ENCODE peak calls at places on chromosomes 3 and 15, in four cellular contexts. C is heart left ventricle, R is activated B cell treated with CpG ODN at 0.5 μM for 24 hours, O is transverse colon. T is an unnamed sample.

GRCh38 chr3:177041021-177041729 is 156.1 kb downstream of the TBL1XR1 start:
- DNase-seq in C (no peak), R (no peak), O (no peak), T (no peak)

GRCh38 chr3:48715179-48715800 is 1.7 kb downstream of the IP6K2 start:
- DNase-seq in C (no peak), R (no peak), O (no peak), T (peak; percentile 81)

GRCh38 chr3:100590114-100590839 is 19.1 kb upstream of the ADGRG7 start:
- DNase-seq in C (peak; percentile 40), R (no peak), O (peak; percentile 64), T (no peak)

GRCh38 chr15:54082836-54083492 is 104.7 kb downstream of the UNC13C start:
- DNase-seq in C (no peak), R (no peak), O (no peak), T (peak; percentile 12)

GRCh38 chr3:45841380-45841700 is 579 bp downstream of the LZTFL1 start:
- DNase-seq in C (no peak), R (no peak), O (peak; percentile 19), T (no peak)

GRCh38 chr3:172622916-172623700 is 87.8 kb downstream of the NCEH1 start:
- DNase-seq in C (no peak), R (no peak), O (peak; percentile 29), T (no peak)

GRCh38 chr15:65558997-65559760 is 28.9 kb downstream of the HACD3 start:
- DNase-seq in C (no peak), R (no peak), O (no peak), T (no peak)

GRCh38 chr3:139430467-139430866 is 41.0 kb upstream of the COPB2 start:
- DNase-seq in C (no peak), R (no peak), O (no peak), T (no peak)

GRCh38 chr15:39454189-39454986 is 126.5 kb upstream of the THBS1 start:
- DNase-seq in C (no peak), R (no peak), O (no peak), T (no peak)

GRCh38 chr3:117688583-117688982 is 979.0 kb downstream of the TUSC7 start:
- DNase-seq in C (no peak), R (no peak), O (no peak), T (no peak)

GRCh38 chr15:73375755-73376305 is 7.1 kb upstream of the HCN4 start:
- DNase-seq in C (peak; percentile 38), R (no peak), O (no peak), T (no peak)

GRCh38 chr15:40367038-40367672 is 9.1 kb downstream of the DISP2 start:
- DNase-seq in C (peak; percentile 89), R (no peak), O (peak; percentile 43), T (no peak)

GRCh38 chr15:75921732-75922703 is 18.3 kb downstream of the FBXO22 start:
- DNase-seq in C (no peak), R (no peak), O (peak; percentile 65), T (no peak)

GRCh38 chr3:180478695-180479094 is 123.3 kb upstream of the TTC14 start:
- DNase-seq in C (no peak), R (no peak), O (no peak), T (no peak)

GRCh38 chr15:100349696-100350433 is 8.1 kb upstream of the ADAMTS17 start:
- DNase-seq in C (peak; percentile 93), R (peak; percentile 69), O (peak; percentile 95), T (no peak)

GRCh38 chr15:92271179-92271578 is 122.5 kb upstream of the ST8SIA2 start:
- DNase-seq in C (no peak), R (no peak), O (no peak), T (no peak)

GRCh38 chr3:117439812-117440211 is 730.2 kb downstream of the TUSC7 start:
- DNase-seq in C (no peak), R (no peak), O (no peak), T (no peak)

GRCh38 chr3:10845240-10845761 is 29.3 kb downstream of the SLC6A11 start:
- DNase-seq in C (no peak), R (no peak), O (no peak), T (no peak)

GRCh38 chr3:42118762-42119361 is 27.7 kb downstream of the TRAK1 start:
- DNase-seq in C (no peak), R (no peak), O (peak; percentile 42), T (peak; percentile 53)

GRCh38 chr3:122112754-122113153 is 57.6 kb downstream of the CD86 start:
- DNase-seq in C (no peak), R (no peak), O (no peak), T (no peak)

GRCh38 chr3:66572938-66573710 is 72.3 kb upstream of the LRIG1 start:
- DNase-seq in C (no peak), R (no peak), O (no peak), T (no peak)